ENCODE peak calls at places on chromosomes 2 and 18, in seven cellular contexts. D is IMR-90, J is esophagus muscularis mucosa, L is GM23338, I is transverse colon, P is right lobe of liver, Q is uterus. G is an unnamed sample. For H3K4me1, the result is how much of the 10 kb centered on the place peaks cover.

GRCh38 chr2:105764059-105764458 is 19.3 kb downstream of the NCK2 start:
- DNase-seq in D (no peak), J (no peak), L (no peak), I (no peak), P (no peak), Q (no peak), G (no peak)

GRCh38 chr18:46297621-46298020 is 193.4 kb downstream of the HAUS1 start:
- DNase-seq in D (no peak), J (no peak), L (no peak), I (no peak), P (no peak), Q (no peak), G (no peak)

GRCh38 chr2:46148369-46148736 is 148.9 kb upstream of the EPAS1 start:
- DNase-seq in D (no peak), J (no peak), L (no peak), I (no peak), P (no peak), Q (no peak), G (no peak)

GRCh38 chr18:48819276-48819675 is 131.5 kb downstream of the SMAD7 start:
- DNase-seq in D (no peak), J (no peak), L (no peak), I (peak), P (peak), Q (peak), G (peak)

GRCh38 chr2:67436221-67436620 is 39.1 kb downstream of the ETAA1 start:
- DNase-seq in D (no peak), J (no peak), L (no peak), I (no peak), P (no peak), Q (no peak), G (no peak)

GRCh38 chr18:37483221-37483971 is 82.2 kb downstream of the CELF4 start:
- DNase-seq in D (peak), J (no peak), L (peak), I (no peak), P (no peak), Q (no peak), G (no peak)

GRCh38 chr18:75071484-75071785 is 137.5 kb downstream of the PTGR3 start:
- DNase-seq in D (no peak), J (no peak), L (no peak), I (peak), P (no peak), Q (no peak), G (no peak)

GRCh38 chr2:169734172-169734847 is 678 bp downstream of the KLHL23 start:
- DNase-seq in D (no peak), J (no peak), L (peak), I (peak), P (peak), Q (peak), G (peak)

GRCh38 chr2:214706986-214707385 is 102.5 kb downstream of the BARD1 start:
- DNase-seq in D (peak), J (no peak), L (peak), I (no peak), P (peak), Q (no peak), G (no peak)

GRCh38 chr2:44172576-44172975 is 3.9 kb downstream of the PPM1B start:
- DNase-seq in D (no peak), J (no peak), L (no peak), I (no peak), P (no peak), Q (no peak), G (no peak)

GRCh38 chr2:173159794-173160463 is 84.3 kb downstream of the MAP3K20 start:
- DNase-seq in D (peak), J (peak), L (peak), I (peak), P (peak), Q (peak), G (peak)

GRCh38 chr2:58466803-58467202 is 225.7 kb upstream of the FANCL start:
- DNase-seq in D (no peak), J (no peak), L (no peak), I (no peak), P (no peak), Q (no peak), G (no peak)

GRCh38 chr2:12064153-12064552 is 317.7 kb downstream of the LPIN1 start:
- DNase-seq in D (no peak), J (no peak), L (peak), I (no peak), P (no peak), Q (no peak), G (peak)

GRCh38 chr2:61356958-61357350 is 113.9 kb downstream of the USP34 start:
- DNase-seq in D (peak), J (no peak), L (no peak), I (no peak), P (no peak), Q (no peak), G (no peak)

GRCh38 chr18:2948038-2948437 is 64.9 kb downstream of the LPIN2 start:
- DNase-seq in D (peak), J (no peak), L (peak), I (no peak), P (peak), Q (no peak), G (no peak)
- TF ChIP-seq CTCF in D (peak), J (peak), L (peak), I (peak), P (peak), Q (peak), G (peak)

GRCh38 chr2:40123746-40124145 is 328.1 kb downstream of the SLC8A1 start:
- DNase-seq in D (peak), J (no peak), L (no peak), I (no peak), P (no peak), Q (no peak), G (no peak)
- H3K4me1 ChIP-seq in D (under half), J (under half), L (under half), I (under half), P (under half), Q (under half), G (half or more)

DNA sequence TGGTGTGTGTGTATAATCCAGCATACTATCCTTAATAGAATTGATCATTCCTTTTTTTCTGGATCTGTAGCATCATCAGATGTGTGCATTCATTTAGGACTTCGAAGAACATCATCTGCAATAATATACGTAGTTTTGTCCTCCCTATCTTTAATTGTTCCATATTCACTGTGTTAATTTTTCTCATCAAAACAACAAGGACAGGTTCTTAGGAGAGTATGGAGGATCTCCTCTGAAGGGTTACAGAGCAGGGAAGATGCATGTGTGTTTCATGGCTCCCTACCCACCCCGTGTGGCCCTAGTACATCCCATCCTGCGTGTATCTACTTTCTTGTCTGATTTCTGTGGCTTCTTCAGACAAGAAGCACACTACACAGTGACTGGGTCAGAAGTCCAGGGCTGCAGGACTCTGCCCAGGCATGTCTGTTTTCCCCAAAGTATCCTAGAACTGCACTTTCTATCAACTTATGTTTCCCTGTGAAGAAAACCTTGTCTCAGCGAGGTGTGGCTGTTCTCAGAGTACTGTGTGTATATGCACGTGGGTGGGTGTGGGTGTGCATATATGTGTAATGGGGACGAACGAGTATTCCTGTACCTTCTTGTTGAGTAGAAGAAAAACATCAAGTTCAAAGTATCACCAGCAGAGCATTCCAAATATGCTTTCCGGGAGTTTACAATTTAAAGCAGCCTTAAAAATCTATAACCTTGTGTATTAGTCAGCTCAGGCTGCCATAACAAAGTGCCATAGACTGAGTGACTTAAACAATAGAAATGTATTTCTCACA is 220.4 kb upstream of the FOSL2 start:
- DNase-seq in D (peak), J (no peak), L (no peak), I (peak), P (no peak), Q (no peak), G (no peak)
- TF ChIP-seq CTCF in D (no peak), J (no peak), L (no peak), I (peak), P (no peak), Q (no peak), G (no peak)

GRCh38 chr18:4870177-4870773 is 326.8 kb downstream of the AKAIN1 start:
- DNase-seq in D (no peak), J (no peak), L (no peak), I (no peak), P (no peak), Q (no peak), G (no peak)
- H3K4me1 ChIP-seq in D (under half), J (under half), L (under half), I (under half), P (under half), Q (under half), G (under half)

DNA sequence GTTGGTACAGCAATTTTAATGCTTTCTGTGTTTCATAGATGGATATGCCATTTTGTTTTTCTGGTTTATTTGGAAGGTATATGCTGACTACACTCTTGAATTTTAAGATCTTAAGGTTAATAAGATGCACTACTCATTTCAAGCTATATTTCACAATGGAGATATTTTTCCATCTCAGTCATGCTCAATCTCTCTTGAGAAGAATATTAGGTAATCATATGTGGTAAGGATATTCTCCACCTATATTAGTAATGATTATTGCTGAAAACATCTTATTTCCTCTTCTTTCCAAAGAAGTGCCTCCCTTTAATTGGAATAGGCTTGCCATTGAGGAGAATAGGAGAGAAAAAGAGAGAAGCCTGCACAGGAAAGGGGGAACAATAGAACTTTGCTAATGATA is 40.1 kb downstream of the EPB41L3 start:
- DNase-seq in D (peak), J (no peak), L (no peak), I (no peak), P (no peak), Q (no peak), G (no peak)
- TF ChIP-seq CTCF in D (no peak), J (no peak), L (no peak), I (no peak), P (no peak), Q (no peak), G (no peak)

G was measured in heart right ventricle.